ENCODE peak calls at places on chromosomes 7 and 10, in six cellular contexts. K is stimulated activated CD8-positive, alpha-beta memory T cell treated with anti-CD3 and anti-CD28 coated beads, Interleukin-15, amount 100 ng/mL, for 4 hours; J is body of pancreas; Y is hepatocyte; A is activated naive CD8-positive, alpha-beta T cell treated with anti-CD3 and anti-CD28 coated beads, Interleukin-2, amount 50 U/mL, for 24 hours; G is left lobe of liver. H is an unnamed sample.

GRCh38 chr7:43198599-43199090 is 86.2 kb downstream of the HECW1 start:
- DNase-seq in K (no peak), J (no peak), Y (no peak), A (no peak), G (no peak), H (no peak)

GRCh38 chr7:38699481-38699880 is 68.3 kb upstream of the AMPH start:
- DNase-seq in K (no peak), J (no peak), Y (no peak), A (no peak), G (no peak), H (no peak)

GRCh38 chr7:87475359-87476178 is at the start of gene ABCB4:
- DNase-seq in K (no peak), J (no peak), Y (peak; percentile 46), A (peak; percentile 7), G (peak; percentile 82), H (peak; percentile 60)

GRCh38 chr7:70788276-70788675 is 343.7 kb upstream of the GALNT17 start:
- DNase-seq in K (no peak), J (no peak), Y (no peak), A (no peak), G (no peak), H (peak; percentile 58)

GRCh38 chr7:91367812-91368578 is 103.8 kb downstream of the FZD1 start:
- DNase-seq in K (no peak), J (no peak), Y (no peak), A (no peak), G (no peak), H (no peak)

GRCh38 chr10:13458107-13458761 is 70.6 kb downstream of the BEND7 start:
- DNase-seq in K (no peak), J (no peak), Y (no peak), A (no peak), G (no peak), H (no peak)

GRCh38 chr10:9294865-9295264 is 1240.4 kb downstream of the GATA3 start:
- DNase-seq in K (no peak), J (no peak), Y (no peak), A (no peak), G (no peak), H (no peak)

GRCh38 chr7:55387062-55387965 is 22.2 kb downstream of the LANCL2 start:
- DNase-seq in K (no peak), J (no peak), Y (no peak), A (no peak), G (no peak), H (no peak)

GRCh38 chr10:90675621-90676020 is 182.2 kb downstream of the HTR7 start:
- DNase-seq in K (no peak), J (no peak), Y (no peak), A (no peak), G (no peak), H (no peak)

GRCh38 chr7:6160191-6160623 is 112.2 kb downstream of the CYTH3 start:
- DNase-seq in K (no peak), J (no peak), Y (peak; percentile 79), A (no peak), G (no peak), H (peak; percentile 86)

GRCh38 chr10:31635415-31636065 is 293.1 kb downstream of the ARHGAP12 start:
- DNase-seq in K (no peak), J (no peak), Y (no peak), A (no peak), G (no peak), H (no peak)

GRCh38 chr7:50640256-50640655 is 75.1 kb upstream of the DDC start:
- DNase-seq in K (no peak), J (no peak), Y (no peak), A (no peak), G (no peak), H (peak; percentile 36)

GRCh38 chr10:47266602-47267001 is 33.4 kb upstream of the GDF10 start:
- DNase-seq in K (no peak), J (no peak), Y (no peak), A (no peak), G (no peak), H (peak; percentile 33)

GRCh38 chr7:126656165-126656564 is 596.6 kb downstream of the GRM8 start:
- DNase-seq in K (no peak), J (no peak), Y (no peak), A (no peak), G (no peak), H (peak; percentile 52)

GRCh38 chr7:12481722-12482121 is 78.1 kb upstream of the VWDE start:
- DNase-seq in K (no peak), J (no peak), Y (no peak), A (no peak), G (no peak), H (no peak)

GRCh38 chr10:50279489-50279888 is 28.2 kb upstream of the ASAH2 start:
- DNase-seq in K (no peak), J (no peak), Y (peak; percentile 40), A (no peak), G (no peak), H (peak; percentile 90)

GRCh38 chr7:107056728-107057473 is 12.4 kb downstream of the PRKAR2B start:
- DNase-seq in K (no peak), J (no peak), Y (no peak), A (no peak), G (no peak), H (no peak)

GRCh38 chr7:150737265-150738055 is at the start of gene GIMAP5:
- DNase-seq in K (no peak), J (no peak), Y (no peak), A (no peak), G (no peak), H (peak; percentile 50)

GRCh38 chr10:7667262-7668141 is 736 bp upstream of the ITIH5 start:
- DNase-seq in K (no peak), J (peak; percentile 13), Y (peak; percentile 11), A (no peak), G (no peak), H (peak; percentile 75)

GRCh38 chr7:157675427-157675930 is 338.7 kb downstream of the DNAJB6 start:
- DNase-seq in K (no peak), J (no peak), Y (no peak), A (no peak), G (no peak), H (peak; percentile 40)

GRCh38 chr7:15041226-15041625 is 138.7 kb upstream of the DGKB start:
- DNase-seq in K (no peak), J (no peak), Y (no peak), A (no peak), G (no peak), H (no peak)

GRCh38 chr10:133614830-133615580 is 11.6 kb downstream of the FRG2B start:
- DNase-seq in K (no peak), J (peak; percentile 81), Y (no peak), A (no peak), G (no peak), H (no peak)

GRCh38 chr7:105565190-105565589 is 16.1 kb downstream of the EFCAB10 start:
- DNase-seq in K (no peak), J (no peak), Y (no peak), A (no peak), G (no peak), H (no peak)

GRCh38 chr10:81873932-81874816 is 820 bp upstream of the NRG3 start:
- DNase-seq in K (no peak), J (peak; percentile 57), Y (peak; percentile 85), A (no peak), G (peak; percentile 55), H (peak; percentile 91)

GRCh38 chr10:123294109-123294508 is 139.9 kb downstream of the BUB3 start:
- DNase-seq in K (no peak), J (no peak), Y (no peak), A (no peak), G (no peak), H (no peak)

GRCh38 chr7:132739271-132739955 is 163.1 kb upstream of the PLXNA4 start:
- DNase-seq in K (no peak), J (no peak), Y (peak; percentile 27), A (no peak), G (no peak), H (no peak)